ENCODE peak calls at places on chromosomes 16 and 17, in ten cellular contexts. K is activated CD4-positive, alpha-beta T cell treated with anti-CD3 and anti-CD28 coated beads, Interleukin-2, amount 10 ng/mL, durations not matched to agents 24 days and 14 days; N is ecto neural progenitor cell; W is LHCN-M2; E is stimulated activated CD8-positive, alpha-beta memory T cell treated with anti-CD3 and anti-CD28 coated beads, Interleukin-7, amount 100 ng/mL, for 1 hour; J is astrocyte of the cerebellum; F is C1 segment of cervical spinal cord; D is activated T-helper 2 cell treated with anti-CD3 and anti-CD28 coated beads, Interferon-gamma antibody, Interleukin-2, Interleukin-4, amounts not matched to agents 10 μg/mL and 5 μg/mL and 100 μg/mL, durations not matched to agents 14 hours and 24 hours and 36 hours; V is putamen; O is GM10248. L is an unnamed sample.

GRCh38 chr16:4692460-4693295 is 684 bp upstream of the NUDT16L1 start:
- DNase-seq in K (no peak), N (peak), W (no peak), E (no peak), J (no peak), F (no peak), D (no peak), V (no peak), O (no peak), L (no peak)

GRCh38 chr16:59543641-59544040 is 809.5 kb upstream of the GOT2 start:
- DNase-seq in K (no peak), N (no peak), W (peak), E (no peak), J (peak), F (no peak), D (no peak), V (no peak), O (no peak), L (no peak)

GRCh38 chr17:19410875-19411291 is at the start of gene RNF112:
- DNase-seq in K (no peak), N (peak), W (no peak), E (no peak), J (no peak), F (peak), D (no peak), V (peak), O (no peak), L (peak)

GRCh38 chr17:57902800-57903759 is 52.1 kb downstream of the CUEDC1 start:
- DNase-seq in K (no peak), N (no peak), W (peak), E (no peak), J (peak), F (peak), D (no peak), V (no peak), O (peak), L (peak)

GRCh38 chr17:74454197-74455024 is 12.0 kb upstream of the CD300A start:
- DNase-seq in K (peak), N (peak), W (peak), E (no peak), J (no peak), F (peak), D (peak), V (peak), O (no peak), L (peak)

GRCh38 chr17:44775838-44776621 is 17.2 kb downstream of the ADAM11 start:
- DNase-seq in K (no peak), N (no peak), W (no peak), E (no peak), J (no peak), F (no peak), D (no peak), V (no peak), O (no peak), L (no peak)

GRCh38 chr17:57158296-57158695 is 73.2 kb downstream of the AKAP1 start:
- DNase-seq in K (no peak), N (no peak), W (peak), E (no peak), J (no peak), F (no peak), D (no peak), V (no peak), O (no peak), L (no peak)

GRCh38 chr16:85036398-85037049 is 8.9 kb downstream of the KIAA0513 start:
- DNase-seq in K (no peak), N (no peak), W (no peak), E (no peak), J (no peak), F (peak), D (no peak), V (no peak), O (no peak), L (peak)

GRCh38 chr17:59165933-59166342 is 10.4 kb downstream of the PRR11 start:
- DNase-seq in K (peak), N (peak), W (peak), E (no peak), J (peak), F (peak), D (no peak), V (peak), O (peak), L (peak)

GRCh38 chr17:28684963-28685362 is 23.0 kb downstream of the SUPT6H start:
- DNase-seq in K (no peak), N (no peak), W (peak), E (no peak), J (no peak), F (peak), D (no peak), V (peak), O (no peak), L (peak)

GRCh38 chr17:16569358-16569712 is 331 bp upstream of the ZNF287 start:
- DNase-seq in K (no peak), N (no peak), W (no peak), E (no peak), J (no peak), F (no peak), D (no peak), V (no peak), O (no peak), L (no peak)

GRCh38 chr17:59668816-59669215 is 38.4 kb downstream of the PTRH2 start:
- DNase-seq in K (no peak), N (no peak), W (peak), E (no peak), J (peak), F (no peak), D (no peak), V (no peak), O (no peak), L (no peak)

GRCh38 chr16:11399261-11399831 is 54.1 kb downstream of the RMI2 start:
- DNase-seq in K (no peak), N (no peak), W (no peak), E (no peak), J (no peak), F (no peak), D (no peak), V (no peak), O (no peak), L (no peak)

GRCh38 chr16:30902070-30902972 is 5.9 kb downstream of the CTF1 start:
- DNase-seq in K (peak), N (peak), W (peak), E (peak), J (no peak), F (peak), D (peak), V (peak), O (peak), L (peak)

GRCh38 chr17:78826836-78827509 is 13.6 kb downstream of the USP36 start:
- DNase-seq in K (no peak), N (no peak), W (no peak), E (no peak), J (no peak), F (peak), D (no peak), V (no peak), O (no peak), L (no peak)

GRCh38 chr16:14310519-14310991 is 239.4 kb downstream of the MRTFB start:
- DNase-seq in K (no peak), N (peak), W (peak), E (no peak), J (no peak), F (no peak), D (no peak), V (no peak), O (peak), L (no peak)

GRCh38 chr16:8611122-8611521 is 10.4 kb upstream of the METTL22 start:
- DNase-seq in K (no peak), N (no peak), W (no peak), E (no peak), J (no peak), F (no peak), D (no peak), V (no peak), O (no peak), L (no peak)

GRCh38 chr17:59838196-59838911 is 54.4 kb downstream of the TUBD1 start:
- DNase-seq in K (peak), N (no peak), W (peak), E (no peak), J (no peak), F (no peak), D (peak), V (no peak), O (no peak), L (no peak)

GRCh38 chr17:17638467-17638866 is 42.8 kb upstream of the RAI1 start:
- DNase-seq in K (no peak), N (no peak), W (no peak), E (no peak), J (no peak), F (no peak), D (no peak), V (no peak), O (no peak), L (no peak)

L was measured in substantia nigra.